ENCODE peak calls at places on chromosomes 4 and X, in eight cellular contexts. G is fibroblast of mammary gland; D is osteocyte; P is CD8-positive, alpha-beta memory T cell; X is AG04450; A is NCI-H1105; R is RPMI7951; K is A172. Y is an unnamed sample.

GRCh38 chr4:40309250-40309774 is 25.8 kb upstream of the CHRNA9 start:
- DNase-seq in G (peak), P (peak), X (peak), A (no peak), D (peak), R (peak), K (peak), Y (no peak)

GRCh38 chr4:6221296-6221850 is 21.0 kb upstream of the JAKMIP1 start:
- DNase-seq in G (no peak), P (no peak), A (no peak), K (no peak), D (peak), R (no peak), X (no peak), Y (no peak)

GRCh38 chr4:152822323-152822722 is 42.6 kb downstream of the ARFIP1 start:
- DNase-seq in D (no peak), K (no peak), X (no peak), R (no peak), G (no peak), A (no peak), P (no peak), Y (no peak)

GRCh38 chrX:143429021-143429570 is 88.2 kb downstream of the SPANXN3 start:
- DNase-seq in R (no peak), G (peak), A (no peak), P (no peak), X (no peak), D (no peak), K (peak), Y (no peak)

GRCh38 chr4:15438939-15439524 is 11.2 kb downstream of the C1QTNF7 start:
- DNase-seq in A (no peak), K (no peak), R (peak), G (peak), D (no peak), X (no peak), P (no peak), Y (no peak)

GRCh38 chr4:84515075-84515474 is 16.0 kb upstream of the NKX6-1 start:
- DNase-seq in G (no peak), R (no peak), A (no peak), K (no peak), X (no peak), D (no peak), P (no peak), Y (no peak)

GRCh38 chr4:74632634-74633033 is 161.7 kb downstream of the BTC start:
- DNase-seq in D (no peak), A (no peak), K (peak), G (peak), R (peak), P (no peak), X (peak), Y (no peak)

GRCh38 chr4:120703908-120704307 is 218.6 kb downstream of the PRDM5 start:
- DNase-seq in D (no peak), R (no peak), X (no peak), A (no peak), P (no peak), G (peak), K (no peak), Y (no peak)

GRCh38 chr4:159101983-159102622 is 776 bp upstream of the RAPGEF2 start:
- DNase-seq in P (no peak), D (no peak), A (no peak), K (no peak), R (no peak), X (no peak), G (no peak), Y (no peak)

GRCh38 chr4:61511716-61512488 is 311.8 kb downstream of the ADGRL3 start:
- DNase-seq in K (peak), D (no peak), P (no peak), A (no peak), G (peak), R (no peak), X (peak), Y (no peak)

GRCh38 chr4:25290490-25291067 is 22.0 kb upstream of the ZCCHC4 start:
- DNase-seq in X (no peak), P (no peak), R (no peak), D (no peak), G (no peak), K (peak), A (no peak), Y (no peak)

GRCh38 chr4:152983221-152983620 is 47.1 kb downstream of the FHDC1 start:
- DNase-seq in R (peak), D (no peak), X (no peak), A (no peak), G (peak), K (peak), P (no peak), Y (no peak)

GRCh38 chr4:180203349-180203748 is 2039.9 kb upstream of the TENM3 start:
- DNase-seq in K (no peak), A (no peak), G (no peak), R (no peak), P (no peak), D (no peak), X (no peak), Y (no peak)

GRCh38 chr4:26873391-26874026 is 12.9 kb downstream of the STIM2 start:
- DNase-seq in X (no peak), R (no peak), G (no peak), P (peak), A (no peak), D (no peak), K (no peak), Y (no peak)

GRCh38 chr4:184434496-184435066 is 39.8 kb downstream of the IRF2 start:
- DNase-seq in A (no peak), R (no peak), P (no peak), X (no peak), K (no peak), D (no peak), G (no peak), Y (no peak)

GRCh38 chr4:174828845-174829701 is at the start of gene GLRA3:
- DNase-seq in D (peak), K (peak), A (peak), X (no peak), G (peak), R (peak), P (no peak), Y (peak)

GRCh38 chr4:42302348-42302747 is 94.9 kb upstream of the SHISA3 start:
- DNase-seq in K (peak), X (no peak), A (peak), D (no peak), G (peak), R (peak), P (no peak), Y (no peak)

GRCh38 chrX:13126785-13127184 is 82.4 kb upstream of the FAM9C start:
- DNase-seq in G (peak), R (no peak), X (no peak), A (no peak), D (no peak), K (peak), P (no peak), Y (no peak)

GRCh38 chr4:22385615-22386014 is 130.3 kb downstream of the ADGRA3 start:
- DNase-seq in A (no peak), X (no peak), K (peak), D (no peak), P (no peak), R (peak), G (peak), Y (no peak)

GRCh38 chr4:139912423-139912822 is 241.6 kb downstream of the MAML3 start:
- DNase-seq in P (no peak), K (no peak), A (no peak), G (peak), R (no peak), D (no peak), X (no peak), Y (no peak)

GRCh38 chr4:3108211-3108610 is 33.7 kb downstream of the HTT start:
- DNase-seq in K (no peak), G (peak), P (no peak), X (no peak), R (no peak), A (no peak), D (no peak), Y (no peak)

GRCh38 chrX:18360867-18361266 is 6.4 kb upstream of the SCML2 start:
- DNase-seq in K (peak), G (peak), A (no peak), P (no peak), X (no peak), R (peak), D (no peak), Y (no peak)